ENCODE peak calls at places on chromosome 18, in four cellular contexts. A is WTC11, X is HepG2, I is GM12878. K is an unnamed sample.

GRCh38 chr18:1150344-1150743 is 245.7 kb downstream of the ADCYAP1 start:
- DNase-seq in A (no peak), X (no peak), I (no peak), K (no peak)

GRCh38 chr18:68937204-68937603 is 139.3 kb downstream of the CCDC102B start:
- DNase-seq in A (no peak), X (no peak), I (no peak), K (no peak)

GRCh38 chr18:336753-337152 is 68.9 kb upstream of the THOC1 start:
- DNase-seq in A (no peak), X (no peak), I (no peak), K (no peak)

GRCh38 chr18:45416168-45416567 is 199.1 kb upstream of the SLC14A2 start:
- DNase-seq in A (no peak), X (no peak), I (no peak), K (no peak)

GRCh38 chr18:9631814-9632496 is 17.6 kb upstream of the PPP4R1 start:
- DNase-seq in A (no peak), X (no peak), I (no peak), K (no peak)

GRCh38 chr18:6406075-6406909 is 8.4 kb downstream of the L3MBTL4 start:
- DNase-seq in A (no peak), X (peak), I (no peak), K (no peak)

GRCh38 chr18:136433-136832 is 21.9 kb upstream of the USP14 start:
- DNase-seq in A (no peak), X (peak), I (no peak), K (peak)

GRCh38 chr18:48670751-48671560 is 132.1 kb downstream of the CTIF start:
- DNase-seq in A (no peak), X (no peak), I (no peak), K (no peak)

GRCh38 chr18:63238711-63239110 is 80.9 kb downstream of the BCL2 start:
- DNase-seq in A (peak), X (no peak), I (no peak), K (no peak)

GRCh38 chr18:27184115-27185024 is 738 bp downstream of the CHST9 start:
- DNase-seq in A (peak), X (no peak), I (no peak), K (no peak)

GRCh38 chr18:13270279-13270911 is 51.8 kb downstream of the LDLRAD4 start:
- DNase-seq in A (no peak), X (no peak), I (no peak), K (no peak)

GRCh38 chr18:13445241-13445897 is 226.8 kb downstream of the LDLRAD4 start:
- DNase-seq in A (no peak), X (no peak), I (no peak), K (no peak)

GRCh38 chr18:80006726-80007125 is 18.4 kb upstream of the TXNL4A start:
- DNase-seq in A (no peak), X (no peak), I (no peak), K (no peak)

DNA sequence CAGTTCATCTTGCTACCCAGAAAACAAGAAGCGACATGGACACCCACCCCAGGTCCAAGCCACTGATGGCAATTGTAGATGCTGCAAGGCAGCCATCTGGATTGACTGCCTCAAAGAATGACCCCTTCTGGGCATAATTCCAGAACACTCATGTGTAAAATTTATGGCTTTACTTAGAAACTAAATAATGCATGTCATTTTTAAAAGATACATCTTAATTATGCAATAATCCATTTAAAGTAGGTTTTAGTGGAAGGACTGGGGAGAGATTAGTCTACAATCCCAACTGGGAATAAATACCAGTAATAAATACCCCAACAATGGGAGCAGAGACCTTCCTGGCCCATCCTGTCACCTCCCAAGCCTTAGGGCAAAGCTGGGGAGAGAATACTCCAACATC is 247.7 kb downstream of the SS18 start:
- DNase-seq in A (no peak), X (no peak), I (no peak), K (no peak)
- TF ChIP-seq NR2C2 in A (no peak), X (no peak), I (no peak), K (no peak)

DNA sequence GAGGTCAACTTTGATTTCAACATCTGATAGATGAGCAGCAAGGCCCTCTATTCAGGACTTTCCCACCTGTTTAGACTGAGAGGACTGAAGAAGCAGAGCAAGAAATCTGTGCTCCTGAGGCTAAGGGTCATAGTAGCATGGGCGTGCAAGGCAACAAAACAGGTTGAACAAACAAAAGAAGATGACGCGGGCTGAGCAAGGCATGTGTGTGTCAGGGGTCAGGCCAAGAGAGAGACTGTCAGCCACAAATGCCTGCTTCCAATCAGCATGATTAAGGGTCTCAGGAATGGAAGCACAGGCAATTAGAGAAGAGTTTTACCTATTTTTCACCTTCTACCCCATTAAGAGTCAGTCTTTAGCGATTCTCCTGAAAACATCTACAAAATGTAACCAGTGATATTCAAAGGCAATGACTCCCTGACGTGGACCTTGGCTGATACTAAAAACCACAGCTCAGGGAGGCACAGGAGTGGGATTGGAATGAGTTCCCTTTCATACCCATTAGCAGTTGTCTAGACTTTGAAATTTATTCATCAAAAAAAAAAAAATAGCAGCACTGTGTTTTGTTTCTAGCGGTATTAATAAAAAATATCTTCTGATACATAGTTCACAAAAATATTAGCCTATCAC is 81.9 kb downstream of the DYNAP start:
- DNase-seq in A (no peak), X (no peak), I (no peak), K (no peak)
- TF ChIP-seq NR2C2 in A (no peak), X (no peak), I (no peak), K (no peak)

GRCh38 chr18:58542426-58543159 is 86.3 kb downstream of the ALPK2 start:
- DNase-seq in A (no peak), X (no peak), I (no peak), K (no peak)

GRCh38 chr18:58541137-58541788 is 87.6 kb downstream of the ALPK2 start:
- DNase-seq in A (peak), X (no peak), I (no peak), K (peak)

GRCh38 chr18:58539659-58540380 is 89.1 kb downstream of the ALPK2 start:
- DNase-seq in A (no peak), X (peak), I (no peak), K (no peak)

GRCh38 chr18:58540381-58540943 is 88.4 kb downstream of the ALPK2 start:
- DNase-seq in A (no peak), X (no peak), I (no peak), K (no peak)

GRCh38 chr18:58541789-58542425 is 87.0 kb downstream of the ALPK2 start:
- DNase-seq in A (no peak), X (peak), I (peak), K (no peak)
- TF ChIP-seq NR2C2 in A (no peak), X (no peak), I (no peak), K (no peak)

GRCh38 chr18:30444544-30444943 is 598.0 kb downstream of the DSC3 start:
- DNase-seq in A (no peak), X (no peak), I (no peak), K (no peak)

GRCh38 chr18:30450927-30451326 is 591.6 kb downstream of the DSC3 start:
- DNase-seq in A (no peak), X (no peak), I (no peak), K (no peak)

GRCh38 chr18:30451976-30452375 is 590.6 kb downstream of the DSC3 start:
- DNase-seq in A (no peak), X (no peak), I (no peak), K (no peak)

GRCh38 chr18:30446605-30447004 is 595.9 kb downstream of the DSC3 start:
- DNase-seq in A (peak), X (no peak), I (no peak), K (no peak)
- TF ChIP-seq NR2C2 in A (no peak), X (no peak), I (no peak), K (no peak)

DNA sequence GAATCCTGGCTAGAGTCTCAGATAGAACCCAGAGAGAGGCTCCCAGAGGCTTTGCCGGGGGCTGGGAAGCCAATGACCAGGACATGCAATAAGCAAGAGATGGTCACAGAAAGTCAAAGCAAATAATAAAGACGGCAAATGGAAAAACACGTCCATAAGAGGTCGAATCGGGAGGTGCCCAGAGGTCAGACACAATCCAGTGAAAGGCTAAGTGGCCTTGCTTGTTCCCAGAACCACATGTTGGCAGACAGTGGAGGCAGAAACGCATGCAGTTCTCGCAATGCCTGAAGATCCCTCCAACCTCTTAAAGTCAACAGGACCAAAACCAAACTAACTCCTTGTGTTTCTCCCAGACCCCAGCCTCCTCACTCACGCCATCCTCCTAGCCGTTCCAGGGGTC is 3.0 kb downstream of the CYB5A start:
- DNase-seq in A (no peak), X (peak), I (no peak), K (no peak)
- TF ChIP-seq NR2C2 in A (no peak), X (no peak), I (no peak), K (no peak)

GRCh38 chr18:51430538-51430937 is 233.1 kb upstream of the MEX3C start:
- DNase-seq in A (no peak), X (no peak), I (no peak), K (no peak)
- TF ChIP-seq NR2C2 in A (no peak), X (no peak), I (no peak), K (no peak)

GRCh38 chr18:75785175-75785574 is 357.7 kb upstream of the SMIM21 start:
- DNase-seq in A (no peak), X (no peak), I (no peak), K (no peak)
- TF ChIP-seq NR2C2 in A (no peak), X (no peak), I (no peak), K (no peak)

DNA sequence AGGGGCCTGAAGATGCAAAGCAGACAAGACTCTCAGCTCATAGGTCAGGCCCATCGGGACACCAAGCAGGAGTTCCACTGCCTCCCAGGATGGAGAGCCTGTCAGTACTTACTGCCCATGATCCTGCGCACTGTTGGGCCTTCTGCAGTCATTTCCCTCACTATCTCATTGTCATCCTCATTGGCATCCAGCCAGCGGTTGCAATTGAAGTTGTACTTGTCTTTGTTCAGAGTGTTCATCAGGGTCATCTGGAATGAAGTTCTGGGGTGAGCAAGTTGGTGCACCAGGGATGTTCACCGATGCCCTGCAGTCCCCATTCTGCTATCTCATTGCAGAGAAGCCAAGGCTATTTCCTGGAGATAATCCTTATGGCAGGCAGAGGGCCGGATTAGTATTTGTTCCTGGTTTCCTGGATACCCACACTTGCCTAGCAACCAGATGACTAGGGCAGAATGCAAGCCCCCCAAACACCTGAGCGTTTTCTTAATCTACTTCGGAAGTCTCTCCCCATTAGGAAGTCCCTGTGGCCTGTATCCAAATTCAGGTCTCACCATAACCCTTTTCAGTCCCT is 65.1 kb downstream of the LOXHD1 start:
- DNase-seq in A (no peak), X (peak), I (no peak), K (no peak)
- TF ChIP-seq NR2C2 in A (no peak), X (no peak), I (no peak), K (no peak)

GRCh38 chr18:57741273-57741672 is 61.8 kb downstream of the ATP8B1 start:
- DNase-seq in A (no peak), X (no peak), I (no peak), K (no peak)
- TF ChIP-seq NR2C2 in A (no peak), X (no peak), I (no peak), K (no peak)

GRCh38 chr18:65093341-65093740 is 657.5 kb upstream of the CDH7 start:
- DNase-seq in A (no peak), X (no peak), I (no peak), K (no peak)

GRCh38 chr18:65091737-65092329 is 659.0 kb upstream of the CDH7 start:
- DNase-seq in A (no peak), X (peak), I (no peak), K (peak)
- TF ChIP-seq NR2C2 in A (no peak), X (no peak), I (no peak), K (no peak)